ENCODE peak calls at places on chromosome 15, in ten cellular contexts. T, N, E, O, Z, L, A, M, B and R are unnamed samples.

GRCh38 chr15:72229076-72229946 is 1.7 kb downstream of the PKM start:
- DNase-seq in T (peak; percentile 42), N (no peak), E (peak; percentile 33), O (peak; percentile 83), Z (no peak), L (peak; percentile 56), A (no peak), M (peak; percentile 10), B (no peak), R (no peak)

GRCh38 chr15:80536231-80536630 is 132.0 kb downstream of the ARNT2 start:
- DNase-seq in T (no peak), N (peak; percentile 43), E (no peak), O (no peak), Z (no peak), L (no peak), A (no peak), M (no peak), B (no peak), R (no peak)

GRCh38 chr15:89903015-89903857 is 9.4 kb upstream of the AP3S2 start:
- DNase-seq in T (no peak), N (no peak), E (no peak), O (no peak), Z (no peak), L (no peak), A (no peak), M (no peak), B (no peak), R (no peak)

GRCh38 chr15:79609501-79609900 is 177.4 kb downstream of the MINAR1 start:
- DNase-seq in T (no peak), N (no peak), E (no peak), O (no peak), Z (no peak), L (no peak), A (no peak), M (no peak), B (no peak), R (no peak)

GRCh38 chr15:78850926-78851600 is 21.6 kb upstream of the MORF4L1 start:
- DNase-seq in T (no peak), N (peak; percentile 70), E (no peak), O (no peak), Z (no peak), L (no peak), A (no peak), M (no peak), B (peak; percentile 61), R (peak; percentile 40)

GRCh38 chr15:37876900-37877299 is 57.5 kb upstream of the TMCO5A start:
- DNase-seq in T (no peak), N (no peak), E (no peak), O (no peak), Z (no peak), L (no peak), A (no peak), M (no peak), B (no peak), R (no peak)

GRCh38 chr15:89680282-89680873 is 1.2 kb upstream of the PLIN1 start:
- DNase-seq in T (no peak), N (no peak), E (peak; percentile 85), O (peak; percentile 98), Z (no peak), L (no peak), A (no peak), M (no peak), B (no peak), R (no peak)

GRCh38 chr15:79136434-79137046 is 46.0 kb upstream of the RASGRF1 start:
- DNase-seq in T (no peak), N (peak; percentile 86), E (no peak), O (no peak), Z (no peak), L (no peak), A (no peak), M (no peak), B (no peak), R (no peak)

GRCh38 chr15:79257454-79257853 is 25.1 kb upstream of the ANKRD34C start:
- DNase-seq in T (no peak), N (no peak), E (no peak), O (no peak), Z (no peak), L (peak; percentile 91), A (no peak), M (no peak), B (no peak), R (no peak)

GRCh38 chr15:88115529-88116152 is 140.9 kb downstream of the NTRK3 start:
- DNase-seq in T (no peak), N (no peak), E (no peak), O (peak; percentile 65), Z (no peak), L (no peak), A (no peak), M (no peak), B (no peak), R (no peak)

GRCh38 chr15:45858491-45858890 is 223.7 kb downstream of the SQOR start:
- DNase-seq in T (no peak), N (no peak), E (no peak), O (no peak), Z (no peak), L (no peak), A (no peak), M (no peak), B (no peak), R (no peak)

GRCh38 chr15:70049115-70049514 is 48.6 kb downstream of the TLE3 start:
- DNase-seq in T (no peak), N (no peak), E (no peak), O (no peak), Z (no peak), L (no peak), A (no peak), M (no peak), B (no peak), R (no peak)

GRCh38 chr15:78050851-78051250 is 26.7 kb downstream of the TBC1D2B start:
- DNase-seq in T (no peak), N (no peak), E (no peak), O (peak; percentile 51), Z (no peak), L (no peak), A (no peak), M (no peak), B (no peak), R (no peak)

GRCh38 chr15:51325167-51325566 is 13.2 kb downstream of the CYP19A1 start:
- DNase-seq in T (no peak), N (no peak), E (no peak), O (no peak), Z (no peak), L (no peak), A (no peak), M (no peak), B (no peak), R (no peak)

GRCh38 chr15:39584662-39585393 is 3.9 kb downstream of the THBS1 start:
- DNase-seq in T (no peak), N (no peak), E (peak; percentile 53), O (peak; percentile 34), Z (no peak), L (no peak), A (no peak), M (no peak), B (no peak), R (no peak)

GRCh38 chr15:94395626-94396025 is 164.3 kb downstream of the MCTP2 start:
- DNase-seq in T (no peak), N (no peak), E (peak; percentile 2), O (peak; percentile 4), Z (peak; percentile 41), L (no peak), A (no peak), M (no peak), B (no peak), R (no peak)

GRCh38 chr15:90851945-90852344 is 16.4 kb upstream of the FURIN start:
- DNase-seq in T (no peak), N (no peak), E (no peak), O (no peak), Z (no peak), L (no peak), A (no peak), M (no peak), B (no peak), R (no peak)

GRCh38 chr15:49423906-49424520 is 971 bp downstream of the FGF7 start:
- DNase-seq in T (no peak), N (no peak), E (no peak), O (peak; percentile 62), Z (no peak), L (no peak), A (no peak), M (no peak), B (no peak), R (no peak)

GRCh38 chr15:58136731-58137130 is 1.4 kb upstream of the AQP9 start:
- DNase-seq in T (no peak), N (no peak), E (no peak), O (peak; percentile 15), Z (no peak), L (no peak), A (no peak), M (no peak), B (no peak), R (no peak)

GRCh38 chr15:90315276-90315982 is 36.7 kb upstream of the ZNF774 start:
- DNase-seq in T (no peak), N (no peak), E (peak; percentile 83), O (peak; percentile 97), Z (no peak), L (no peak), A (peak; percentile 34), M (no peak), B (peak; percentile 26), R (no peak)

GRCh38 chr15:83783227-83783626 is 129.3 kb downstream of the ADAMTSL3 start:
- DNase-seq in T (no peak), N (no peak), E (no peak), O (no peak), Z (no peak), L (no peak), A (no peak), M (no peak), B (no peak), R (no peak)

GRCh38 chr15:62109457-62109856 is 42.7 kb downstream of the C2CD4A start:
- DNase-seq in T (no peak), N (no peak), E (no peak), O (no peak), Z (no peak), L (no peak), A (no peak), M (no peak), B (no peak), R (no peak)

GRCh38 chr15:71066983-71067382 is 48.3 kb upstream of the THSD4 start:
- DNase-seq in T (no peak), N (no peak), E (no peak), O (peak; percentile 96), Z (peak; percentile 57), L (no peak), A (no peak), M (no peak), B (no peak), R (no peak)

GRCh38 chr15:60101416-60101815 is 97.3 kb downstream of the FOXB1 start:
- DNase-seq in T (no peak), N (peak; percentile 41), E (no peak), O (no peak), Z (no peak), L (no peak), A (no peak), M (no peak), B (no peak), R (no peak)

GRCh38 chr15:45064386-45064785 is 41.4 kb downstream of the SORD start:
- DNase-seq in T (no peak), N (no peak), E (no peak), O (peak; percentile 22), Z (peak; percentile 22), L (no peak), A (no peak), M (no peak), B (no peak), R (no peak)

GRCh38 chr15:70348581-70349344 is 251.0 kb upstream of the TLE3 start:
- DNase-seq in T (no peak), N (peak; percentile 70), E (no peak), O (no peak), Z (no peak), L (peak; percentile 31), A (no peak), M (no peak), B (peak; percentile 10), R (no peak)

GRCh38 chr15:62524848-62525247 is 359.8 kb upstream of the C2CD4B start:
- DNase-seq in T (no peak), N (no peak), E (peak; percentile 27), O (no peak), Z (no peak), L (no peak), A (no peak), M (no peak), B (no peak), R (no peak)

GRCh38 chr15:78950906-78951840 is 6.3 kb upstream of the CTSH start:
- DNase-seq in T (no peak), N (no peak), E (no peak), O (peak; percentile 70), Z (no peak), L (peak; percentile 5), A (no peak), M (no peak), B (no peak), R (no peak)